ENCODE peak calls at places on chromosomes 7 and 10, in four cellular contexts. V, H, U and W are unnamed samples.

GRCh38 chr10:93219347-93219746 is 145.7 kb downstream of the CYP26A1 start:
- DNase-seq in V (no peak), H (no peak), U (no peak), W (no peak)

GRCh38 chr7:123216825-123217224 is 17.1 kb upstream of the SLC13A1 start:
- DNase-seq in V (no peak), H (no peak), U (no peak), W (no peak)

GRCh38 chr10:73641272-73642060 is at the start of gene MYOZ1:
- DNase-seq in V (no peak), H (peak), U (no peak), W (no peak)

GRCh38 chr10:28558186-28558585 is 25.3 kb downstream of the WAC start:
- DNase-seq in V (no peak), H (no peak), U (no peak), W (no peak)

GRCh38 chr10:123847686-123848432 is 43.7 kb downstream of the CPXM2 start:
- DNase-seq in V (no peak), H (no peak), U (no peak), W (no peak)

GRCh38 chr7:46165281-46165680 is 244.2 kb upstream of the IGFBP3 start:
- DNase-seq in V (no peak), H (no peak), U (no peak), W (no peak)

GRCh38 chr10:10794776-10795175 is 222.9 kb upstream of the CELF2 start:
- DNase-seq in V (no peak), H (peak), U (no peak), W (no peak)

GRCh38 chr10:42973870-42974692 is 102.8 kb upstream of the RET start:
- DNase-seq in V (no peak), H (no peak), U (no peak), W (no peak)

GRCh38 chr7:55019329-55019690 is 493 bp downstream of the EGFR start:
- DNase-seq in V (no peak), H (peak), U (no peak), W (no peak)

GRCh38 chr7:19427944-19428343 is 280.9 kb downstream of the POLR1F start:
- DNase-seq in V (no peak), H (no peak), U (no peak), W (no peak)

GRCh38 chr10:34121974-34122282 is 693.2 kb downstream of the PARD3 start:
- DNase-seq in V (no peak), H (no peak), U (peak), W (no peak)

GRCh38 chr10:80730522-80730921 is 192.8 kb downstream of the SH2D4B start:
- DNase-seq in V (no peak), H (no peak), U (no peak), W (no peak)

GRCh38 chr7:76063114-76063513 is 15.2 kb downstream of the MDH2 start:
- DNase-seq in V (no peak), H (no peak), U (no peak), W (no peak)

GRCh38 chr7:25856056-25856780 is 295.8 kb upstream of the NFE2L3 start:
- DNase-seq in V (no peak), H (no peak), U (no peak), W (no peak)

GRCh38 chr10:60099998-60100747 is 193.8 kb upstream of the CCDC6 start:
- DNase-seq in V (peak), H (peak), U (peak), W (no peak)

GRCh38 chr10:111739160-111739712 is 444.3 kb downstream of the GPAM start:
- DNase-seq in V (no peak), H (no peak), U (no peak), W (no peak)

GRCh38 chr7:143884978-143885559 is 16.9 kb downstream of the TCAF1 start:
- DNase-seq in V (no peak), H (no peak), U (no peak), W (peak)

GRCh38 chr7:67019562-67020390 is 23.1 kb downstream of the TYW1 start:
- DNase-seq in V (no peak), H (no peak), U (no peak), W (no peak)

GRCh38 chr10:71968553-71969474 is 4.6 kb downstream of the CHST3 start:
- DNase-seq in V (no peak), H (peak), U (no peak), W (no peak)

GRCh38 chr7:47381132-47381495 is 200.8 kb downstream of the TNS3 start:
- DNase-seq in V (no peak), H (no peak), U (no peak), W (no peak)

DNA sequence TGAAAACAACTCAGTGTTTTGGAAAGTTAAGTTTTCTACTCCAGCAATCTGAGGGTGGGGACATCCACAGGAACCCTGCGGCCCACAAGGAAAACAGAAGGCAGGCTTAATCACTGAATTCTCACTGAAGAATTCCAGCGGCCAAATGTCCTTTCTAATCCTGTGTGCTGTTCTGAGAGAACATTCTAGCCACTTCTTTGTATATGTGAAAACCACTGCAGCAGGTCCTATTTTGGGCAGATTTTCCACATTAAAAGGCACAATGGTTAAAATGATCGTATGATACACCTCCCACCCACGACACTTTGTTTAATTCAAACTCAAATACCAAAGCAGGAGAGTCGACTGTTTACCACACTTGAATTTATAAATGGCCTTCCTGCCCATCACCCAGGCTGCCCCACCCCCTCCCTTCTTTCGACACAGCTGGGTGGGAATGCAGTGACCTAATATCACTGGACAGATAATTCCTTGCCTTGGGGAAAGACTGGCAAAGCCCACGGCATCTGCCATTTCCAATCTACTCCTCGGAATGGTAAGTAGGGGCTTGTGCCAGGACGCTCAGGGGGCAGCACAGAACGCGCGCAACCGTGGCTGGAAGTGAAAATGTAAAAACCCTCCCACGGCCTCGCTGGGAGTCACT is 67.0 kb downstream of the CTBP2 start:
- DNase-seq in V (no peak), H (no peak), U (peak), W (no peak)
- H3K27ac ChIP-seq in V (no peak), H (no peak), U (peak), W (no peak)

DNA sequence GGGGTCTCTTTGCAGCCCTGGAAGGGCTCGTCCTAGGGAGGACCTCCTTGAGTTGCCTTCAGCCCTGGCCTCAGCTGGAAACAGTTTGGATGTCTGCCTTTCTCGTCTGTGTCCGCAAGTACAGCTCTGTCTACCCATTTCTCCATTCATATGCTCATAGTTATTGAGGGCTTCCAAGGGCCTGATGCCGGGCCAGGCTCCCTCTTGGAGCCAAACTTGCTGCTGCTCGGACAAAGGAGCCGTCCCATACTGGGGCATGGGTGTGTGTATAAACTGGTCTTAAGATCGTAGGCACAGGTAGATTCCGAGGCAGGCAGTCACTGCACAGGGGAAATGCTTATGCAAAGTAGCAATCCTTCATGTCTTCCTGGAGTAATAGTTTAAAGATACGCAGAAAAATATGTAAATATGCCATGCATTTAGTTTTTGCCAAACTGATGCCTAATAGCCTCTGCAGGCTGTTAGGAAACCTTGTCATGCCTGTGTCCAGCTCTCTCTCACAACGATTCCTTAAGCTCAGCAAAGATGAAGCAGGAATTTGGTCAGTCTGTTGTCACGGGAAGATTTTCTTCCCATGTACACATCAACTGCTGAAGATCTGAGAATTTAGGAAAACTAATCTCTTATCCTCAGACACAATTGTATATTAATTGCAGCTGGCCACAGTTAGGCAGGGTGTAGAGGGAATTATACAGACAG is 116.9 kb upstream of the BTBD16 start:
- DNase-seq in V (no peak), H (no peak), U (no peak), W (no peak)
- H3K27ac ChIP-seq in V (no peak), H (no peak), U (peak), W (no peak)

DNA sequence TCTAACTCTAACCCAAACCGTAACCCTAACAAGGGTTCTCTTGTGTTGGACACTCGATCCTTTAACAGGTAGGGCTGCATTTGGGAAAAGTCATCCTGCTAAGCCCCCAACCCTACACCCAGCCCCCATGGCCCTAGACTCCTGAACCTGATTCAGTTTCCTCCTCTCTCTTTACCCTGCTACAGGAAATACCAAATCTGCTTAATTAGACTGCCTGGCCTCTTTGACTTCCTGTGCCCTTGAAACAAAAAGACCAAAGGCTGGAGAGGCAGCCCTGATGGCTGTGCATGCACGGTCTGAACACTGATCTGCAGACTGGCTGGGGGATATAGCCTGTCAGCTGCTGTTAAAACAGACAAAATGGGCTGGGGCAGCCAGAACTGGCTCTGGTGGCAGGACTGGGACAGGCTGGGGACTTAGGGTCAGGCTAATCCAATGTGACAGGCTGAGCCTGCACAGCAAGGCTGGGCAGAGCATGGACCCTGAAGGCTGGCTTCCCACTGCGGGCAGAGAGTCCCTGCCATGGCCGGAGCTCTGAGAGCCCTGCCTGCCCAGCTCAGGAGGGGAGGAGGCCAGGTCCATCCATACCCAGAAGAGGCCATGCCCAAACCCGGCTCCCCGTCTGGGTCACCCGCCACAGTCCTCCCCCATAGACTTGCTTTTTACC is 51.0 kb upstream of the MSMB start:
- DNase-seq in V (peak), H (no peak), U (no peak), W (no peak)
- H3K27ac ChIP-seq in V (peak), H (no peak), U (no peak), W (no peak)

GRCh38 chr10:61834519-61834918 is 67.0 kb upstream of the ARID5B start:
- DNase-seq in V (no peak), H (no peak), U (no peak), W (no peak)
- H3K27ac ChIP-seq in V (no peak), H (peak), U (no peak), W (no peak)

GRCh38 chr10:77886795-77887355 is 39.7 kb downstream of the DLG5 start:
- DNase-seq in V (no peak), H (no peak), U (no peak), W (no peak)
- H3K27ac ChIP-seq in V (no peak), H (no peak), U (no peak), W (no peak)

GRCh38 chr7:112201839-112202238 is 4.4 kb downstream of the DOCK4 start:
- DNase-seq in V (no peak), H (no peak), U (no peak), W (no peak)
- H3K27ac ChIP-seq in V (no peak), H (no peak), U (no peak), W (no peak)

GRCh38 chr7:142787034-142787768 is 16.4 kb downstream of the PRSS2 start:
- DNase-seq in V (no peak), H (no peak), U (no peak), W (no peak)

GRCh38 chr7:142790565-142790964 is 19.8 kb downstream of the PRSS2 start:
- DNase-seq in V (no peak), H (no peak), U (no peak), W (no peak)

GRCh38 chr7:142787783-142788182 is 17.0 kb downstream of the PRSS2 start:
- DNase-seq in V (no peak), H (no peak), U (no peak), W (no peak)

GRCh38 chr7:142790056-142790455 is 19.3 kb downstream of the PRSS2 start:
- DNase-seq in V (no peak), H (no peak), U (no peak), W (no peak)

DNA sequence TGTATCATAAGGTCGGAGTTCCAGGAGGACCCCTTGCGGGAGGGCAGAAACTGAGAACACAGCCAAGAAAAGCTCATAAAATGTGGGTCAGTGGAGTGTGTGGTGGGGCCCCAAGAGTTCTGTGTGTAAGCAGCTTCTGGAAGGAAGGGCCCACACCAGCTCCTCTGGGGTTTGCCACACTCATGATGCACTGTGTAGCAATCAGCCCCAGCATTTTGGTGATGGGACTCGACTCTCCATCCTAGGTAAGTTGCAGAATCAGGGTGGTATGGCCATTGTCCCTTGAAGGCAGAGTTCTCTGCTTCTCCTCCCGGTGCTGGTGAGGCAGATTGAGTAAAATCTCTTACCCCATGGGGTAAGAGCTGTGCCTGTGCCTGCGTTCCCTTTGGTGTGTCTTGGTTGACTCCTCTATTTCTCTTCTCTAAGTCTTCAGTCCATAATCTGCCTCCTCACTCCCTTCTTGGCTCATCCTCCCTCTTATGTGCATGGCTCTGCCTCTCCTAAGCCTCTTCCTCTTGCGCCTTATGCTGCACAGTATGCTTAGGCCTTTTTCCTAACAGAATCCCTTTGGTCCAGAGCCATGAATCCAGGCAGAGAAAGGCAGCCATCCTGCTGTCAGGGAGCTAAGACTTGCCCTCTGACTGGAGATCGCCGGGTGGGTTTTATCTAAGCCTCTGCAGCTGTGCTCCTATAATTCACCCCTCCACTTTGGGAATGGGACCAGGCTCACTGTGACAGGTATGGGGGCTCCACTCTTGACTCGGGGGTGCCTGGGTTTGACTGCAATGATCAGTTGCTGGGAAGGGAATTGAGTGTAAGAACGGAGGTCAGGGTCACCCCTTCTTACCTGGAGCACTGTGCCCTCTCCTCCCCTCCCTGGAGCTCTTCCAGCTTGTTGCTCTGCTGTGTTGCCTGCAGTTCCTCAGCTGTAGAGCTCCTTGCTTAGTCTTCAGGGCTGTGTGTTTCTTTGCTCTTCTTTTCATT is 17.8 kb downstream of the PRSS2 start:
- DNase-seq in V (no peak), H (no peak), U (no peak), W (no peak)
- H3K27ac ChIP-seq in V (no peak), H (no peak), U (no peak), W (no peak)

GRCh38 chr10:110059965-110060364 is 52.2 kb downstream of the ADD3 start:
- DNase-seq in V (peak), H (no peak), U (no peak), W (no peak)

GRCh38 chr10:110061687-110062086 is 53.9 kb downstream of the ADD3 start:
- DNase-seq in V (no peak), H (no peak), U (no peak), W (no peak)

GRCh38 chr10:110056822-110057221 is 49.0 kb downstream of the ADD3 start:
- DNase-seq in V (no peak), H (no peak), U (no peak), W (no peak)

GRCh38 chr10:110058215-110058614 is 50.4 kb downstream of the ADD3 start:
- DNase-seq in V (no peak), H (no peak), U (no peak), W (no peak)

GRCh38 chr10:110057461-110057860 is 49.7 kb downstream of the ADD3 start:
- DNase-seq in V (no peak), H (no peak), U (no peak), W (no peak)
- H3K27ac ChIP-seq in V (no peak), H (no peak), U (no peak), W (no peak)

GRCh38 chr7:90764848-90765570 is 168.9 kb downstream of the CDK14 start:
- DNase-seq in V (peak), H (no peak), U (no peak), W (no peak)
- H3K27ac ChIP-seq in V (peak), H (no peak), U (no peak), W (no peak)

GRCh38 chr10:26451903-26452302 is 13.8 kb downstream of the APBB1IP start:
- DNase-seq in V (no peak), H (no peak), U (no peak), W (no peak)
- H3K27ac ChIP-seq in V (peak), H (no peak), U (no peak), W (no peak)